ENCODE peak calls at places on chromosomes 7 and 10, in nine cellular contexts. One of them, this sample, is unnamed.

GRCh38 chr10:95790982-95791381 is 35.0 kb downstream of the ENTPD1 start:
- DNase-seq in AG04449: no peak
- DNase-seq in activated T-helper 9 cell treated with anti-CD3 and anti-CD28 coated beads, Interleukin-2, amount 50 U/mL, for 16 hours: no peak
- DNase-seq in GM23338: no peak
- DNase-seq in WTC11: no peak
- DNase-seq in upper lobe of right lung: no peak
- DNase-seq in HFFc6: no peak
- DNase-seq in fibroblast of villous mesenchyme: no peak
- DNase-seq in GM04504: no peak
- DNase-seq in this sample: no peak

GRCh38 chr7:148909560-148909959 is 25.5 kb upstream of the EZH2 start:
- DNase-seq in AG04449: no peak
- DNase-seq in WTC11: no peak
- DNase-seq in activated T-helper 9 cell treated with anti-CD3 and anti-CD28 coated beads, Interleukin-2, amount 50 U/mL, for 16 hours: no peak
- DNase-seq in upper lobe of right lung: no peak
- DNase-seq in GM23338: no peak
- DNase-seq in fibroblast of villous mesenchyme: no peak
- DNase-seq in HFFc6: no peak
- DNase-seq in GM04504: no peak
- DNase-seq in this sample: no peak

GRCh38 chr7:127438836-127439235 is 46.3 kb upstream of the ZNF800 start:
- DNase-seq in activated T-helper 9 cell treated with anti-CD3 and anti-CD28 coated beads, Interleukin-2, amount 50 U/mL, for 16 hours: no peak
- DNase-seq in GM04504: no peak
- DNase-seq in WTC11: no peak
- DNase-seq in AG04449: no peak
- DNase-seq in upper lobe of right lung: no peak
- DNase-seq in fibroblast of villous mesenchyme: no peak
- DNase-seq in GM23338: no peak
- DNase-seq in HFFc6: no peak
- DNase-seq in this sample: no peak

GRCh38 chr7:134547738-134548054 is 1.2 kb upstream of the AKR1B15 start:
- DNase-seq in upper lobe of right lung: peak; percentile 76
- DNase-seq in activated T-helper 9 cell treated with anti-CD3 and anti-CD28 coated beads, Interleukin-2, amount 50 U/mL, for 16 hours: no peak
- DNase-seq in fibroblast of villous mesenchyme: peak; percentile 80
- DNase-seq in GM04504: no peak
- DNase-seq in GM23338: no peak
- DNase-seq in WTC11: peak; percentile 86
- DNase-seq in HFFc6: peak; percentile 48
- DNase-seq in AG04449: no peak
- DNase-seq in this sample: peak; percentile 74

GRCh38 chr10:70918851-70919530 is 30.6 kb upstream of the PCBD1 start:
- DNase-seq in HFFc6: no peak
- DNase-seq in GM04504: no peak
- DNase-seq in AG04449: no peak
- DNase-seq in GM23338: no peak
- DNase-seq in upper lobe of right lung: no peak
- DNase-seq in fibroblast of villous mesenchyme: no peak
- DNase-seq in activated T-helper 9 cell treated with anti-CD3 and anti-CD28 coated beads, Interleukin-2, amount 50 U/mL, for 16 hours: no peak
- DNase-seq in WTC11: no peak
- DNase-seq in this sample: no peak

GRCh38 chr7:91941450-91941849 is 788 bp downstream of the AKAP9 start:
- DNase-seq in HFFc6: peak; percentile 17
- DNase-seq in GM04504: no peak
- DNase-seq in WTC11: no peak
- DNase-seq in GM23338: peak; percentile 52
- DNase-seq in fibroblast of villous mesenchyme: peak; percentile 19
- DNase-seq in AG04449: no peak
- DNase-seq in upper lobe of right lung: no peak
- DNase-seq in activated T-helper 9 cell treated with anti-CD3 and anti-CD28 coated beads, Interleukin-2, amount 50 U/mL, for 16 hours: no peak
- DNase-seq in this sample: peak; percentile 18

GRCh38 chr10:6924166-6924565 is 344.1 kb upstream of the PRKCQ start:
- DNase-seq in activated T-helper 9 cell treated with anti-CD3 and anti-CD28 coated beads, Interleukin-2, amount 50 U/mL, for 16 hours: no peak
- DNase-seq in HFFc6: no peak
- DNase-seq in upper lobe of right lung: no peak
- DNase-seq in GM04504: no peak
- DNase-seq in WTC11: no peak
- DNase-seq in GM23338: no peak
- DNase-seq in fibroblast of villous mesenchyme: peak; percentile 9
- DNase-seq in AG04449: no peak
- DNase-seq in this sample: peak; percentile 18

GRCh38 chr7:143477501-143478150 is at the start of gene TAS2R41:
- DNase-seq in activated T-helper 9 cell treated with anti-CD3 and anti-CD28 coated beads, Interleukin-2, amount 50 U/mL, for 16 hours: no peak
- DNase-seq in GM23338: no peak
- DNase-seq in fibroblast of villous mesenchyme: no peak
- DNase-seq in upper lobe of right lung: no peak
- DNase-seq in WTC11: no peak
- DNase-seq in HFFc6: no peak
- DNase-seq in GM04504: no peak
- DNase-seq in AG04449: no peak
- DNase-seq in this sample: no peak

GRCh38 chr7:134651991-134652390 is 5.3 kb downstream of the BPGM start:
- DNase-seq in GM23338: no peak
- DNase-seq in GM04504: no peak
- DNase-seq in AG04449: no peak
- DNase-seq in HFFc6: no peak
- DNase-seq in upper lobe of right lung: no peak
- DNase-seq in fibroblast of villous mesenchyme: no peak
- DNase-seq in activated T-helper 9 cell treated with anti-CD3 and anti-CD28 coated beads, Interleukin-2, amount 50 U/mL, for 16 hours: no peak
- DNase-seq in WTC11: no peak
- DNase-seq in this sample: no peak

GRCh38 chr10:61902448-61903183 is 1.1 kb downstream of the ARID5B start:
- DNase-seq in GM04504: no peak
- DNase-seq in GM23338: peak; percentile 64
- DNase-seq in activated T-helper 9 cell treated with anti-CD3 and anti-CD28 coated beads, Interleukin-2, amount 50 U/mL, for 16 hours: peak; percentile 62
- DNase-seq in AG04449: no peak
- DNase-seq in HFFc6: peak; percentile 50
- DNase-seq in WTC11: no peak
- DNase-seq in fibroblast of villous mesenchyme: peak; percentile 70
- DNase-seq in upper lobe of right lung: no peak
- DNase-seq in this sample: peak; percentile 61

GRCh38 chr7:33868151-33868550 is 37.2 kb upstream of the BMPER start:
- DNase-seq in HFFc6: peak; percentile 88
- DNase-seq in fibroblast of villous mesenchyme: peak; percentile 66
- DNase-seq in GM04504: peak; percentile 69
- DNase-seq in activated T-helper 9 cell treated with anti-CD3 and anti-CD28 coated beads, Interleukin-2, amount 50 U/mL, for 16 hours: no peak
- DNase-seq in GM23338: no peak
- DNase-seq in WTC11: no peak
- DNase-seq in AG04449: no peak
- DNase-seq in upper lobe of right lung: no peak
- DNase-seq in this sample: peak; percentile 69

GRCh38 chr7:41029072-41029492 is 673.8 kb downstream of the INHBA start:
- DNase-seq in upper lobe of right lung: no peak
- DNase-seq in GM23338: no peak
- DNase-seq in activated T-helper 9 cell treated with anti-CD3 and anti-CD28 coated beads, Interleukin-2, amount 50 U/mL, for 16 hours: no peak
- DNase-seq in AG04449: no peak
- DNase-seq in HFFc6: peak; percentile 97
- DNase-seq in fibroblast of villous mesenchyme: peak; percentile 88
- DNase-seq in WTC11: no peak
- DNase-seq in GM04504: peak; percentile 59
- DNase-seq in this sample: peak; percentile 100

GRCh38 chr10:103645141-103646054 is 151.9 kb downstream of the NEURL1 start:
- DNase-seq in activated T-helper 9 cell treated with anti-CD3 and anti-CD28 coated beads, Interleukin-2, amount 50 U/mL, for 16 hours: no peak
- DNase-seq in upper lobe of right lung: peak; percentile 75
- DNase-seq in fibroblast of villous mesenchyme: peak; percentile 90
- DNase-seq in HFFc6: peak; percentile 95
- DNase-seq in AG04449: peak; percentile 91
- DNase-seq in GM23338: no peak
- DNase-seq in GM04504: peak; percentile 96
- DNase-seq in WTC11: no peak
- DNase-seq in this sample: peak; percentile 99

GRCh38 chr10:117237401-117237991 is 3.4 kb upstream of the SLC18A2 start:
- DNase-seq in activated T-helper 9 cell treated with anti-CD3 and anti-CD28 coated beads, Interleukin-2, amount 50 U/mL, for 16 hours: no peak
- DNase-seq in GM23338: no peak
- DNase-seq in HFFc6: no peak
- DNase-seq in fibroblast of villous mesenchyme: no peak
- DNase-seq in GM04504: no peak
- DNase-seq in AG04449: no peak
- DNase-seq in upper lobe of right lung: no peak
- DNase-seq in WTC11: no peak
- DNase-seq in this sample: no peak

GRCh38 chr7:115178831-115179230 is 256.9 kb downstream of the MDFIC start:
- DNase-seq in AG04449: no peak
- DNase-seq in fibroblast of villous mesenchyme: no peak
- DNase-seq in GM23338: no peak
- DNase-seq in WTC11: no peak
- DNase-seq in HFFc6: no peak
- DNase-seq in GM04504: no peak
- DNase-seq in activated T-helper 9 cell treated with anti-CD3 and anti-CD28 coated beads, Interleukin-2, amount 50 U/mL, for 16 hours: no peak
- DNase-seq in upper lobe of right lung: no peak
- DNase-seq in this sample: peak; percentile 13

GRCh38 chr10:4771554-4772201 is 54.3 kb upstream of the AKR1E2 start:
- DNase-seq in GM04504: no peak
- DNase-seq in AG04449: peak; percentile 40
- DNase-seq in GM23338: no peak
- DNase-seq in activated T-helper 9 cell treated with anti-CD3 and anti-CD28 coated beads, Interleukin-2, amount 50 U/mL, for 16 hours: no peak
- DNase-seq in fibroblast of villous mesenchyme: peak; percentile 20
- DNase-seq in upper lobe of right lung: no peak
- DNase-seq in WTC11: no peak
- DNase-seq in HFFc6: peak; percentile 78
- DNase-seq in this sample: peak; percentile 85

GRCh38 chr7:48078470-48078869 is 10.6 kb upstream of the UPP1 start:
- DNase-seq in activated T-helper 9 cell treated with anti-CD3 and anti-CD28 coated beads, Interleukin-2, amount 50 U/mL, for 16 hours: no peak
- DNase-seq in GM04504: no peak
- DNase-seq in WTC11: no peak
- DNase-seq in HFFc6: peak; percentile 7
- DNase-seq in AG04449: no peak
- DNase-seq in fibroblast of villous mesenchyme: peak; percentile 11
- DNase-seq in GM23338: no peak
- DNase-seq in upper lobe of right lung: no peak
- DNase-seq in this sample: no peak

GRCh38 chr10:111323567-111323966 is 246.7 kb downstream of the ADRA2A start:
- DNase-seq in upper lobe of right lung: no peak
- DNase-seq in activated T-helper 9 cell treated with anti-CD3 and anti-CD28 coated beads, Interleukin-2, amount 50 U/mL, for 16 hours: no peak
- DNase-seq in WTC11: no peak
- DNase-seq in HFFc6: no peak
- DNase-seq in AG04449: no peak
- DNase-seq in fibroblast of villous mesenchyme: peak; percentile 3
- DNase-seq in GM04504: no peak
- DNase-seq in GM23338: peak; percentile 41
- DNase-seq in this sample: no peak

GRCh38 chr10:78338717-78339116 is 305.1 kb downstream of the RPS24 start:
- DNase-seq in upper lobe of right lung: no peak
- DNase-seq in GM04504: no peak
- DNase-seq in fibroblast of villous mesenchyme: no peak
- DNase-seq in GM23338: no peak
- DNase-seq in AG04449: no peak
- DNase-seq in activated T-helper 9 cell treated with anti-CD3 and anti-CD28 coated beads, Interleukin-2, amount 50 U/mL, for 16 hours: no peak
- DNase-seq in WTC11: no peak
- DNase-seq in HFFc6: no peak
- DNase-seq in this sample: no peak

GRCh38 chr10:3512263-3512662 is 272.7 kb downstream of the KLF6 start:
- DNase-seq in activated T-helper 9 cell treated with anti-CD3 and anti-CD28 coated beads, Interleukin-2, amount 50 U/mL, for 16 hours: no peak
- DNase-seq in GM23338: peak; percentile 47
- DNase-seq in HFFc6: no peak
- DNase-seq in upper lobe of right lung: no peak
- DNase-seq in fibroblast of villous mesenchyme: no peak
- DNase-seq in WTC11: peak; percentile 42
- DNase-seq in GM04504: no peak
- DNase-seq in AG04449: no peak
- DNase-seq in this sample: no peak

This sample was measured in IMR-90.